ENCODE peak calls at places on chromosome 1, in nine cellular contexts. O is neural progenitor cell; M is CD8-positive, alpha-beta T cell; S is esophagus squamous epithelium; H is GM23248; T is WERI-Rb-1; W is effector memory CD4-positive, alpha-beta T cell; X is psoas muscle; V is CD4-positive, CD25-positive, alpha-beta regulatory T cell. K is an unnamed sample.

GRCh38 chr1:6086358-6086757 is 40.7 kb downstream of the KCNAB2 start:
- DNase-seq in O (no peak), M (no peak), S (no peak), H (no peak), T (no peak), W (no peak), X (no peak), V (no peak), K (no peak)

GRCh38 chr1:86277909-86278308 is 118.2 kb downstream of the ODF2L start:
- DNase-seq in O (peak; percentile 10), M (no peak), S (no peak), H (no peak), T (no peak), W (no peak), X (no peak), V (no peak), K (no peak)

GRCh38 chr1:7478142-7478796 is 292.8 kb upstream of the VAMP3 start:
- DNase-seq in O (no peak), M (no peak), S (no peak), H (no peak), T (peak; percentile 37), W (no peak), X (no peak), V (no peak), K (no peak)

GRCh38 chr1:97743129-97743528 is 177.7 kb downstream of the DPYD start:
- DNase-seq in O (no peak), M (no peak), S (no peak), H (no peak), T (no peak), W (no peak), X (no peak), V (no peak), K (no peak)

GRCh38 chr1:214664656-214665433 is 61.9 kb downstream of the CENPF start:
- DNase-seq in O (no peak), M (no peak), S (no peak), H (peak; percentile 18), T (no peak), W (no peak), X (no peak), V (no peak), K (no peak)

GRCh38 chr1:6267686-6268281 is 6.9 kb upstream of the GPR153 start:
- DNase-seq in O (no peak), M (no peak), S (no peak), H (peak; percentile 84), T (no peak), W (no peak), X (no peak), V (no peak), K (no peak)

GRCh38 chr1:159014851-159015250 is 5.1 kb downstream of the IFI16 start:
- DNase-seq in O (no peak), M (no peak), S (no peak), H (no peak), T (no peak), W (no peak), X (no peak), V (no peak), K (no peak)

GRCh38 chr1:210301254-210301955 is 27.3 kb upstream of the HHAT start:
- DNase-seq in O (no peak), M (no peak), S (no peak), H (peak; percentile 64), T (no peak), W (no peak), X (no peak), V (no peak), K (no peak)

GRCh38 chr1:229986737-229987364 is 80.2 kb upstream of the GALNT2 start:
- DNase-seq in O (no peak), M (no peak), S (no peak), H (no peak), T (no peak), W (no peak), X (no peak), V (no peak), K (no peak)

GRCh38 chr1:204623894-204624361 is 61.6 kb downstream of the LRRN2 start:
- DNase-seq in O (peak; percentile 57), M (no peak), S (no peak), H (peak; percentile 14), T (peak; percentile 98), W (no peak), X (no peak), V (peak; percentile 51), K (no peak)

GRCh38 chr1:921011-921837 is 2.5 kb upstream of the SAMD11 start:
- DNase-seq in O (peak; percentile 93), M (no peak), S (no peak), H (peak; percentile 88), T (peak; percentile 92), W (peak; percentile 28), X (peak; percentile 85), V (peak; percentile 35), K (no peak)

GRCh38 chr1:151990856-151991198 is 2.8 kb downstream of the S100A10 start:
- DNase-seq in O (no peak), M (no peak), S (no peak), H (peak; percentile 76), T (no peak), W (no peak), X (no peak), V (no peak), K (no peak)

GRCh38 chr1:206713070-206713469 is 28.4 kb downstream of the MAPKAPK2 start:
- DNase-seq in O (no peak), M (no peak), S (no peak), H (no peak), T (no peak), W (no peak), X (no peak), V (no peak), K (no peak)

GRCh38 chr1:27360159-27361043 is 6.4 kb downstream of the MAP3K6 start:
- DNase-seq in O (peak; percentile 66), M (no peak), S (no peak), H (no peak), T (no peak), W (peak; percentile 68), X (no peak), V (peak; percentile 36), K (no peak)
- H3K4me3 ChIP-seq in O (peak overlapping the region; percentile 68), M (peak overlapping the region; percentile 36), S (no peak overlapping the region), H (no peak overlapping the region), T (no peak overlapping the region), W (peak overlapping the region; percentile 44), X (peak overlapping the region; percentile 41), V (peak overlapping the region; percentile 61), K (peak overlapping the region; percentile 37)

GRCh38 chr1:12229835-12230548 is at the start of gene VPS13D:
- DNase-seq in O (peak; percentile 96), M (peak; percentile 79), S (peak; percentile 17), H (peak; percentile 95), T (peak; percentile 75), W (peak; percentile 77), X (peak; percentile 93), V (peak; percentile 88), K (peak; percentile 83)
- H3K27ac ChIP-seq in O (no peak within 1 kb of the TSS), M (peak within 1 kb of the TSS; percentile 70), S (peak within 1 kb of the TSS; percentile 99), H (peak within 1 kb of the TSS; percentile 64), T (peak within 1 kb of the TSS; percentile 46), W (peak within 1 kb of the TSS; percentile 75), X (peak within 1 kb of the TSS; percentile 96), V (peak within 1 kb of the TSS; percentile 61), K (peak within 1 kb of the TSS; percentile 86)

GRCh38 chr1:161197560-161198205 is 1.2 kb downstream of the ADAMTS4 start:
- DNase-seq in O (no peak), M (no peak), S (no peak), H (peak; percentile 46), T (no peak), W (no peak), X (no peak), V (no peak), K (no peak)

GRCh38 chr1:161196111-161196510 is 2.7 kb downstream of the ADAMTS4 start:
- DNase-seq in O (no peak), M (no peak), S (no peak), H (no peak), T (no peak), W (no peak), X (no peak), V (no peak), K (no peak)

GRCh38 chr1:161195171-161195570 is 3.7 kb downstream of the ADAMTS4 start:
- DNase-seq in O (no peak), M (no peak), S (no peak), H (no peak), T (no peak), W (no peak), X (no peak), V (no peak), K (no peak)

GRCh38 chr1:161198206-161198876 is 513 bp downstream of the ADAMTS4 start:
- DNase-seq in O (peak; percentile 87), M (no peak), S (no peak), H (peak; percentile 75), T (peak; percentile 88), W (no peak), X (peak; percentile 76), V (no peak), K (no peak)

DNA sequence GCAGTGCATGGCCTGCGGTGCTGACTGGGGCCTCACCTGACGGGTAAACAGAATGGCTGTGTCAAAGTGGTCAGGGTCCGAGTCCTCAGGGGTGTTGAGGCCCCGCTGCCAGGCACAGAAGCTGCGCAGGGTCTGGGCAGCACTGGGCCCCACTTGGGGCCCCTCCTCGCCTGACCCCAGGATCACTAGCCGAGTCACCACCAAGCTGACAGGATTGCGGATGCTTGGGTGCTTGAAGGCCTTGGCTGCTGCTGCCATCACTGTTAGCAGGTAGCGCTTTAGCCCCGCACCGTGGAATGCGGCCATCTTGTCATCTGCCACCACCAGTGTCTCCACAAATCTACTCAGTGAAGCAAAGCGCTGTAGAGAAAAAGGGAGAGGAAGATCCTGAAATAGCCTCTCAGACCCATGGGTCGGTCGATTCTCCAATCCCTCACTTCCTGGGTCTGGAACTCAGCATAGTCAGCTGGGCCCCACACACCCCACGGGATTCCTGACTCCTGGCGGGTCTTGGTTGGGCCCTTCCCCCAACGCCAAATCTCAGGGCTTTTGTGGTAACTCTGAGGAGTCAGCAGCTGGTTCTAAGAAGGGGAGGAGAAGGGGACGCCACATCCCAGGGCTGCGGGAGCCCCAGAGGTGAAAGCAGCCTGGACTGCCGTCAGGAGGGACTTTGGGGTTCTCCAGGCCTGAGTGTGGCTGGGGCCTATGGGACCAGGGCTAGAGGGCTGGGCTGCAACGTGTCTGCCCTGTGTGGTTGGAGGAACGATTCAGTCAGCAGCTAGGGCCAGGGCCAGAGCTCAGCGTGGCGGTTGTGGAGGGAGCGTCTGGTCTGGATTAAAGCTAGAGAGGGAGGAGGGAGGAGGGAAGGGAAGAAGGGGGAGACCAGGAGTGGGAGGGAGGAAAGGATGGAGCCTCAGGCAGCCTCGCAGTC is 2.1 kb downstream of the ADAMTS4 start:
- DNase-seq in O (peak; percentile 71), M (no peak), S (no peak), H (peak; percentile 95), T (peak; percentile 98), W (no peak), X (peak; percentile 70), V (no peak), K (no peak)
- H3K4me3 ChIP-seq in O (peak overlapping the region; percentile 11), M (no peak overlapping the region), S (peak overlapping the region; percentile 39), H (peak overlapping the region; percentile 82), T (peak overlapping the region; percentile 36), W (no peak overlapping the region), X (peak overlapping the region; percentile 64), V (no peak overlapping the region), K (peak overlapping the region; percentile 75)

DNA sequence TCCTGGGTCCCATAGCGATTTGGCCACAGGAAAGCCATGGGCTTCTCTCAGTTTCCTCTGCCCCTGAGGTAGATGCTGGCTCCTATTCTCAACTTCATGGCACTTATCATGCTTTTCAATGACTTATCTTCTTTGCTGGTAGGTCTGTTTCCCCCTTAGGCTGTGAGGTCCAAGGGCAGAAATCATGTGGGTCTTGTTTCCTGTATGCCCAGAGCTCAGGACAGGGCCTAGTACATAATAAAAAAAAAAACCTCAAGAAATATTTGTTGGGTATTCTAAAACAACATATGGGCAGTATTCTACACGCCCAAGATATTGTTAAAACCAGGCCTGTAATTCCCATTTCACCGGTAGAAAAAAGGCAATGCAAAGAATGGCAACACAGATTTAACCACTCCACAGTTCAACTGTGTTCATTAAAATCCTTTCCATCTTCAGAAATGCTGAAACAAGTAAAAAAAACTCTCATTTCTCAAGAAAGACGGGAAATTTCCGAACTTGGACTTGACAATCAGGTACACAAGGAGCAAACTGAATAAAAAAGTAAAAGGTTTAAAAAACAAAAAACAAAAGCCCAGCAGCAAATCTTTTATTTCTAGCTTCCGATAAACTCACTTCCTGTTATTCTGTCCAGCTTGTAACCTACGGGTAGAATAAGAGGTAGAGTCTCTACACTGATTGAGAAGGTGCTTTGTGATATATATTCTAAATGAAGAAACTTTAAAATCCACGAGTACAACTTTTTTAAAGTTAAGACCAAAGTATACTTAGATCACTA is 6.3 kb upstream of the TDRD10 start:
- DNase-seq in O (no peak), M (no peak), S (no peak), H (no peak), T (no peak), W (no peak), X (no peak), V (no peak), K (no peak)
- H3K27ac ChIP-seq in O (no peak overlapping the region), M (no peak overlapping the region), S (peak overlapping the region; percentile 62), H (no peak overlapping the region), T (no peak overlapping the region), W (no peak overlapping the region), X (peak overlapping the region; percentile 41), V (no peak overlapping the region), K (no peak overlapping the region)